ENCODE peak calls at places on chromosomes 6 and 20, in nine cellular contexts. Y is heart left ventricle, J is hepatocyte, P is cardiac muscle cell, C is adrenal gland, V is WERI-Rb-1, T is HL-60, K is PC-3, A is IMR-90. F is an unnamed sample.

GRCh38 chr6:20266851-20267608 is 54.8 kb upstream of the MBOAT1 start:
- DNase-seq in A (no peak), Y (no peak), K (peak), J (no peak), V (no peak), C (no peak), T (no peak), P (no peak), F (no peak)

GRCh38 chr6:10347561-10348327 is 67.1 kb downstream of the TFAP2A start:
- DNase-seq in A (peak), J (peak), T (no peak), K (peak), C (peak), V (no peak), Y (no peak), P (no peak), F (no peak)

GRCh38 chr6:75893058-75893775 is 144.2 kb downstream of the MYO6 start:
- DNase-seq in T (peak), V (no peak), A (peak), K (peak), C (no peak), Y (no peak), P (peak), J (peak), F (no peak)

GRCh38 chr6:36958775-36959554 is 4.4 kb downstream of the PI16 start:
- DNase-seq in T (no peak), Y (no peak), P (no peak), A (no peak), J (no peak), C (no peak), V (no peak), K (no peak), F (no peak)

GRCh38 chr20:33653218-33653899 is 8.8 kb upstream of the C20orf144 start:
- DNase-seq in K (peak), C (peak), P (peak), J (peak), A (peak), Y (no peak), T (peak), V (peak), F (no peak)

GRCh38 chr20:47350181-47350550 is 6.3 kb downstream of the ZMYND8 start:
- DNase-seq in C (no peak), V (no peak), Y (no peak), T (no peak), P (no peak), J (no peak), A (no peak), K (no peak), F (no peak)

GRCh38 chr6:117269649-117270120 is 4.3 kb downstream of the VGLL2 start:
- DNase-seq in A (no peak), C (no peak), Y (no peak), V (no peak), J (no peak), K (no peak), T (no peak), P (no peak), F (peak)

GRCh38 chr6:8243462-8243861 is 141.1 kb upstream of the EEF1E1 start:
- DNase-seq in A (peak), K (no peak), T (no peak), Y (no peak), J (peak), C (no peak), P (no peak), V (no peak), F (no peak)

GRCh38 chr20:57124800-57125399 is 141.5 kb downstream of the BMP7 start:
- DNase-seq in C (no peak), T (no peak), V (no peak), A (no peak), Y (no peak), J (peak), K (peak), P (no peak), F (no peak)

GRCh38 chr20:3245156-3245555 is 6.2 kb upstream of the SLC4A11 start:
- DNase-seq in A (no peak), C (no peak), P (no peak), T (no peak), Y (no peak), K (no peak), J (no peak), V (no peak), F (no peak)

GRCh38 chr6:155528335-155528734 is 72.7 kb upstream of the NOX3 start:
- DNase-seq in V (no peak), J (no peak), T (no peak), K (no peak), P (no peak), Y (no peak), C (no peak), A (no peak), F (no peak)

GRCh38 chr20:21230686-21231085 is 72.4 kb upstream of the XRN2 start:
- DNase-seq in V (no peak), J (no peak), A (peak), C (no peak), P (no peak), T (no peak), K (peak), Y (no peak), F (no peak)

GRCh38 chr6:33215761-33216649 is 7.7 kb downstream of the RING1 start:
- DNase-seq in J (no peak), Y (no peak), A (no peak), T (no peak), P (no peak), K (no peak), C (no peak), V (no peak), F (no peak)

GRCh38 chr6:40165036-40165709 is 230.9 kb upstream of the MOCS1 start:
- DNase-seq in J (no peak), P (no peak), C (no peak), Y (no peak), A (no peak), V (no peak), T (no peak), K (no peak), F (no peak)

GRCh38 chr6:74048387-74048786 is 352.4 kb downstream of the CD109 start:
- DNase-seq in K (no peak), V (no peak), T (no peak), A (no peak), J (no peak), Y (no peak), P (no peak), C (no peak), F (no peak)

GRCh38 chr6:42007753-42008528 is 42.4 kb upstream of the TAF8 start:
- DNase-seq in K (no peak), T (peak), V (no peak), C (peak), J (no peak), A (no peak), Y (no peak), P (no peak), F (no peak)

GRCh38 chr6:153031335-153031955 is 28.9 kb upstream of the MTRF1L start:
- DNase-seq in A (peak), P (no peak), V (no peak), J (no peak), Y (no peak), K (peak), C (no peak), T (no peak), F (no peak)

GRCh38 chr20:31590717-31591225 is 14.3 kb upstream of the ID1 start:
- DNase-seq in T (no peak), C (no peak), A (no peak), V (no peak), P (no peak), Y (no peak), K (no peak), J (peak), F (no peak)

GRCh38 chr6:91161246-91161645 is 574.4 kb upstream of the MAP3K7 start:
- DNase-seq in Y (no peak), A (no peak), K (no peak), T (no peak), V (no peak), J (no peak), P (no peak), C (no peak), F (no peak)

GRCh38 chr20:2672446-2672845 is 8.4 kb upstream of the IDH3B start:
- DNase-seq in T (no peak), A (no peak), P (no peak), J (no peak), V (no peak), K (no peak), Y (no peak), C (no peak), F (no peak)

GRCh38 chr6:108531332-108531731 is 29.4 kb upstream of the FOXO3 start:
- DNase-seq in P (no peak), A (no peak), V (no peak), Y (no peak), J (no peak), T (no peak), C (no peak), K (peak), F (no peak)

GRCh38 chr6:18528084-18528743 is 141.1 kb downstream of the RNF144B start:
- DNase-seq in C (no peak), A (peak), P (no peak), T (no peak), V (no peak), Y (no peak), J (peak), K (peak), F (no peak)

GRCh38 chr6:106461084-106461483 is 100.6 kb downstream of the CRYBG1 start:
- DNase-seq in A (no peak), J (no peak), K (no peak), Y (no peak), T (no peak), P (no peak), V (peak), C (no peak), F (no peak)

GRCh38 chr6:76682842-76683241 is 610.4 kb upstream of the IMPG1 start:
- DNase-seq in C (no peak), Y (no peak), T (no peak), A (peak), K (peak), J (peak), P (peak), V (no peak), F (no peak)

GRCh38 chr6:128743974-128744765 is 138.8 kb upstream of the LAMA2 start:
- DNase-seq in V (no peak), T (no peak), P (no peak), K (no peak), A (no peak), J (no peak), Y (no peak), C (no peak), F (no peak)

GRCh38 chr6:2725999-2726567 is 24.6 kb downstream of the MYLK4 start:
- DNase-seq in C (peak), P (no peak), K (no peak), A (peak), Y (no peak), T (peak), V (no peak), J (peak), F (no peak)

GRCh38 chr6:25542984-25543383 is 109.0 kb upstream of the SCGN start:
- DNase-seq in T (no peak), V (no peak), Y (no peak), A (no peak), K (no peak), J (no peak), P (no peak), C (no peak), F (no peak)

GRCh38 chr20:35871311-35871771 is 83.0 kb downstream of the SCAND1 start:
- DNase-seq in P (no peak), J (no peak), V (no peak), T (no peak), C (peak), K (no peak), A (peak), Y (peak), F (no peak)

GRCh38 chr20:57773059-57773815 is 63.4 kb upstream of the PMEPA1 start:
- DNase-seq in V (no peak), Y (no peak), C (no peak), K (no peak), J (no peak), T (no peak), A (no peak), P (no peak), F (no peak)

GRCh38 chr6:117674503-117674902 is 766 bp upstream of the NUS1 start:
- DNase-seq in J (no peak), V (no peak), P (no peak), C (no peak), A (no peak), T (no peak), Y (no peak), K (no peak), F (no peak)

GRCh38 chr6:107704377-107705013 is 119.6 kb downstream of the SCML4 start:
- DNase-seq in C (peak), J (peak), A (peak), T (peak), P (peak), K (peak), V (no peak), Y (no peak), F (no peak)

GRCh38 chr6:119985952-119986736 is 636.6 kb upstream of the MAN1A1 start:
- DNase-seq in P (no peak), T (no peak), K (peak), Y (no peak), V (no peak), J (no peak), A (no peak), C (no peak), F (no peak)

GRCh38 chr6:132819405-132820145 is 5.2 kb downstream of the RPS12 start:
- DNase-seq in K (peak), A (peak), Y (no peak), C (no peak), V (no peak), T (no peak), J (no peak), P (no peak), F (no peak)

GRCh38 chr6:113326781-113327180 is 530.4 kb upstream of the MARCKS start:
- DNase-seq in A (no peak), Y (no peak), T (no peak), C (no peak), K (no peak), V (no peak), P (no peak), J (no peak), F (no peak)

DNA sequence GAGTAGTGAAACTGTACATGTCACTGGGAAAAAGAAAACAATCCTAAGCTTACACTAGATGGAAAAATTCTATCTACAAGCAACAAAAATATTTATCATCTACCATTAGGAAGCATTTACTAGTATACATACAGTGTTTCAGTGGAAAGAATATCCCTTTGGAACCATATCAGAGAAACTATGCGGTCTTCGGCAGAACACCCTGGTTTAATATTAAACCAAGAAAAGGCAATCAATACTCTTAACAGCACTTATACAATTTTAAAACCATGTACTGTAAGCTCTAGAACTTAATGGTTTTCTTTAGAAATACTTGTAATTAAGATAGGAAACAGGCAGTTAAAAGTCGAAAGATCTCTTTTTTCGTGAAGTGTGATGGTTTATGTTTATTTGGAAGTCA is 32.3 kb downstream of the GCLC start:
- DNase-seq in Y (no peak), A (no peak), P (no peak), K (no peak), T (no peak), J (no peak), C (no peak), V (no peak), F (no peak)
- H3K27ac ChIP-seq in Y (no peak), A (no peak), P (no peak), K (no peak), T (no peak), J (peak), C (no peak), V (no peak), F (no peak)

DNA sequence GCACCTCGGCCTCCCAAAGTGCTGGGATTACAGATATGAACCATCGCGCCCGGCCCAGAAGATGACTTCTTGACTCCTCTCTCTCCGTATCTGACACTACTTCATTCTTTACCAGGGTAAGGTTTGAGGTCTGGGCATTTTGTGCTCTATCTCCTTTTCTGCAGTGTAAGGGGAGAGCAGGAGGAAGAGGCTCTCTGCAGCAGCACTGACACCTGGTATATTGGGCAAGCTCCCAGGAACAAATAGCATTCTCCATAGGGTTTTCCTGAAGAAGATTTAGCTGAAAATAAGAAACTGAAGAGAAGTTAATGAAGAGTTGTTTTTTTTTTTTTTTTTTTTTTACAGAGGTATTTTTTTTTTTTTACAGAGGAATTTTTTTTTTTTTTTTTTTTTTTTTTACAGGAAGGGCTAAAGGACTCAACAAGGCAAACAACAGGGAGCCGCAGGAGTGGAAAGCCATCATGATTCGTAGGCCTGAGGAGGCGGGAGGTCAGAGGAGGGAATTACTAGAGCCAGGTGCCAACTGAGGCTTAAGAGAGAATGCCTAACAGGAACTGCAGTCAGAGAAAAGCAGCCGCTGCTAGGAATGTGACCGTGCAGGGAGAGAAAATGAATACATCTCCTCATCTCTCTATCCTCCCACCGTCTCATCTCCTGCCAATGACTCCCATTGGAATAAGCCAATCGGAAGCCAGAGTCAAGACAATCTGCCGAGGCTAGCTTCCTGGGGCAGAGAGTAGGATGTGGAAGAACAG is 34.7 kb upstream of the ADGRF4 start:
- DNase-seq in C (no peak), J (no peak), K (peak), T (no peak), Y (no peak), A (no peak), P (no peak), V (no peak), F (no peak)
- TF ChIP-seq CTCF in C (no peak), J (no peak), K (no peak), T (no peak), Y (no peak), A (no peak), P (no peak), V (no peak), F (no peak)

GRCh38 chr6:27375613-27376079 is 12.9 kb upstream of the ZNF391 start:
- DNase-seq in K (peak), P (peak), Y (no peak), V (no peak), J (peak), T (no peak), C (no peak), A (no peak), F (no peak)
- H3K4me3 ChIP-seq in K (peak), P (peak), Y (peak), V (no peak), J (peak), T (no peak), C (peak), A (peak), F (peak)

GRCh38 chr6:26597821-26598220 is 1.1 kb downstream of the ABT1 start:
- DNase-seq in K (no peak), V (no peak), P (no peak), A (no peak), C (no peak), Y (no peak), J (no peak), T (no peak), F (no peak)
- H3K27ac ChIP-seq in K (no peak), V (no peak), P (no peak), A (no peak), C (no peak), Y (no peak), J (no peak), T (peak), F (no peak)

GRCh38 chr6:159522877-159523547 is 170.0 kb downstream of the SOD2 start:
- DNase-seq in A (no peak), C (no peak), Y (no peak), V (no peak), P (no peak), T (no peak), J (no peak), K (no peak), F (no peak)
- TF ChIP-seq CTCF in A (no peak), C (no peak), Y (no peak), V (no peak), P (no peak), T (no peak), J (no peak), K (no peak), F (peak)

GRCh38 chr6:14638932-14639875 is 521.6 kb downstream of the CD83 start:
- DNase-seq in K (peak), A (peak), T (peak), C (peak), V (peak), P (no peak), Y (peak), J (peak), F (no peak)
- H3K4me3 ChIP-seq in K (peak), A (peak), T (no peak), C (no peak), V (peak), P (no peak), Y (peak), J (no peak), F (no peak)